ENCODE peak calls at places on chromosomes 13 and 19, in six cellular contexts. Y, H, M, T, P and A are unnamed samples.

GRCh38 chr19:33740811-33741396 is 55.8 kb upstream of the KCTD15 start:
- ATAC-seq in P (peak; percentile 56), M (peak; percentile 81), H (no peak), T (no peak), Y (peak; percentile 71), A (no peak)

GRCh38 chr13:74444877-74445479 is 310.8 kb upstream of the KLF12 start:
- ATAC-seq in P (no peak), M (no peak), Y (no peak), T (no peak), H (no peak), A (no peak)

GRCh38 chr19:50814883-50815282 is 8.7 kb downstream of the KLK1 start:
- ATAC-seq in Y (no peak), M (no peak), T (no peak), H (no peak), P (no peak), A (no peak)

GRCh38 chr13:81406022-81406421 is 1065.1 kb upstream of the SPRY2 start:
- ATAC-seq in T (no peak), H (peak; percentile 66), Y (no peak), P (no peak), M (no peak), A (no peak)

GRCh38 chr19:10226376-10227214 is 4.5 kb downstream of the S1PR2 start:
- ATAC-seq in P (no peak), H (no peak), M (no peak), T (peak; percentile 82), Y (no peak), A (peak; percentile 86)

GRCh38 chr13:41939403-41939802 is 21.5 kb downstream of the VWA8 start:
- ATAC-seq in M (no peak), Y (no peak), P (no peak), T (no peak), H (no peak), A (no peak)

GRCh38 chr13:53136554-53136953 is 107.9 kb downstream of the OLFM4 start:
- ATAC-seq in M (no peak), H (no peak), Y (no peak), P (no peak), T (no peak), A (no peak)

GRCh38 chr13:95650691-95651090 is 6.2 kb upstream of the DZIP1 start:
- ATAC-seq in Y (no peak), H (no peak), T (no peak), M (no peak), P (no peak), A (no peak)

GRCh38 chr19:17235618-17236413 is 9.8 kb downstream of the OCEL1 start:
- ATAC-seq in H (peak; percentile 93), T (peak; percentile 92), P (no peak), Y (peak; percentile 59), M (peak; percentile 88), A (peak; percentile 89)

GRCh38 chr13:40233731-40234195 is 432.7 kb downstream of the FOXO1 start:
- ATAC-seq in T (peak; percentile 49), P (no peak), H (no peak), Y (no peak), M (no peak), A (no peak)

GRCh38 chr13:44196186-44196751 is 177.4 kb upstream of the SERP2 start:
- ATAC-seq in M (no peak), Y (no peak), H (no peak), T (no peak), P (no peak), A (no peak)

GRCh38 chr13:21511841-21512240 is 52.7 kb upstream of the ZDHHC20 start:
- ATAC-seq in M (no peak), Y (no peak), P (no peak), T (no peak), H (no peak), A (no peak)
- TF ChIP-seq EP300 in M (no peak), Y (no peak), P (no peak), T (no peak), H (no peak), A (no peak)

GRCh38 chr19:43858174-43858573 is 31.1 kb downstream of the ZNF283 start:
- ATAC-seq in P (no peak), H (no peak), T (no peak), Y (no peak), M (no peak), A (no peak)
- TF ChIP-seq EP300 in P (no peak), H (no peak), T (no peak), Y (no peak), M (no peak), A (no peak)

GRCh38 chr19:18633321-18633720 is 3.5 kb upstream of the KLHL26 start:
- ATAC-seq in P (no peak), Y (no peak), M (no peak), H (no peak), T (no peak), A (no peak)

GRCh38 chr19:18634612-18635290 is 2.1 kb upstream of the KLHL26 start:
- ATAC-seq in P (no peak), Y (no peak), T (no peak), M (no peak), H (no peak), A (no peak)

GRCh38 chr19:18626906-18627305 is 9.9 kb upstream of the KLHL26 start:
- ATAC-seq in Y (no peak), M (no peak), H (no peak), P (no peak), T (no peak), A (no peak)

DNA sequence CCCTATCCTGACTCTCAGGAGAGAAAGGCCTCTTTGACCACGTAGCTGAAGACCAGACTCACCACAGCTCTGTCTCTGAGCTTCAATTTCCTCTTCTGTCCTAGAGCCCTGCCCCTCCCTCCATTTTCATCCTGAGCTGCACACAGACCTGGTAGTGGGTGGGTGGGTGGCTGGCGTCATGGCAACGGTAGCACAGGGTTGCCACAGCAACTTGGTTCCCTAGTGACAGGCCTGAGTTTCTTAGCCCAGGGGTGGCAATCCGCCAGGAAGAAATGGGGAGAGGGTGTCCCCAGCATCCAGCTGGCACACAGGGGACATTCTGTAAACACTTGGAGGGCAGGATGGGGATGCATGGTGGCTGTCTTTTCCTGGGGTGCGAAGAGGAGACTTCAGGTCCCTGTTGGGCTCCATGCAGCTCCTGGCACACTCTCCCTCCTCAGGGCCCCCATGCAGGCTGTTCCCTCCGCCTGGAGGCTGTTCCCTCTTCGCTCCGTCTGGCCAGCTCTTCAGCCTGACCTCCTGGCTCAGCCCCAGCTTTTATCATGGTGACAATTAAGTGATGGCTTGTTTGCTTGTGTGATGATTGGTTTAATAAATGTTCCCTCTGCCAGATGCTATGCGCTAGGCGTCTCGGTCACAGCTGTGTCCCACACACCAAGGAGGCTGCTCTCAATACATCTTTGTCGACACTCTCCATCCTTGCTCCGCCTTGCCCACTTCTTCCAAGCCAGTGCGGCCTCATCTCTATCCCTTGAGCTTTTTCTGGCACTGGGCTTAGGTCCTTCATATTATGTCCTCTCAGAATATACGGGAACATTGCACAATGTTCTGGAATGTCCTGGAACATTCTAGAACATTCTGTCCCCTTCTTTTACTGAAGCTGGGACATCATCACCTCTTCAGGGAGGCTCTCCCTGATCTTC is 7.4 kb upstream of the KLHL26 start:
- ATAC-seq in T (peak; percentile 65), Y (no peak), M (no peak), H (no peak), P (no peak), A (peak; percentile 88)
- TF ChIP-seq EP300 in T (peak; percentile 92), Y (no peak), M (peak; percentile 41), H (no peak), P (no peak), A (peak; percentile 87)

GRCh38 chr13:85990397-85990796 is 191.2 kb upstream of the SLITRK6 start:
- ATAC-seq in M (no peak), T (no peak), Y (no peak), P (no peak), H (peak; percentile 86), A (no peak)

GRCh38 chr13:85982102-85982501 is 182.9 kb upstream of the SLITRK6 start:
- ATAC-seq in T (no peak), P (no peak), M (no peak), Y (no peak), H (peak; percentile 40), A (no peak)

DNA sequence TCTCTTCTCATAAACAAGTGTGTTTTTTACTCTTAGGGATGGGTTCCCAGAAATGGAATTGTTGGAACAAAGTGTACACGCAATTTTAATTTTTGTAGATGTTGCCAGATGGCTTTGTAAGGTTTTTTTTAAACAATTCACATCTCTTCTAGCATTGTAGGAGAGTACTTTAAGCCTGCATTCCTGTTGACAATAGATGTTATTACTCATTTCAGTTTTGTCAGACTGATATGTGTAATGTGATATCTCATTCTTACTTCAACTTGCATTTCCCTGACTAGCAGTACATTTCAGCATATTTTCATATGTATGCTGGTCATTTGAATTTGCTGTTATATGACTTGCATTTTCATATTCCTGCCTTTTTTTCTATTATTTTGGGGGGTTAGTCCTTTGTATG is 186.6 kb upstream of the SLITRK6 start:
- ATAC-seq in T (no peak), Y (no peak), H (no peak), M (no peak), P (no peak), A (no peak)
- TF ChIP-seq EP300 in T (no peak), Y (no peak), H (no peak), M (no peak), P (no peak), A (no peak)

GRCh38 chr19:15945301-15945700 is 3.5 kb upstream of the OR10H4 start:
- ATAC-seq in H (no peak), M (no peak), T (no peak), Y (no peak), P (no peak), A (no peak)

GRCh38 chr19:15948223-15949058 is at the start of gene OR10H4:
- ATAC-seq in T (no peak), Y (no peak), M (no peak), P (no peak), H (no peak), A (no peak)

DNA sequence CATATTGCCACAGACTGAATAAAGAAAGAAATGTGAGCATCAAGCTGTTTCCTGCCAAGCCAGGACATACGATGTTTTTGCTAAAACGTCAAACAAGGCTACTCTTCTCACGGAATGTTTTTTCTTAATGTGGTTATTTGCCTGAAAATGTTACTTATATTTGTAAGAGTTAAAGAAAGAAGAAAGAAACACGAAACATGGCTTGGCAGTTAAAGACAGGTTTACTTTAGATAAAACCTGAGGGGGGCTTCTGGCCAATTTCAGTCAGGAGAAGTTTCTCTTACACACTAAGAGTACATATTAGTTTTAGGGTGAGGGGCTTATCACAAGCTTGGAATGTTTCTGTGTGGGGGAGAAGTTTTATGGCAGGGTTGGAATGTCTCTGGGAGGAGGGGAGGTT is 4.4 kb upstream of the OR10H4 start:
- ATAC-seq in Y (no peak), M (no peak), P (no peak), H (no peak), T (no peak), A (no peak)
- TF ChIP-seq EP300 in Y (no peak), M (no peak), P (no peak), H (no peak), T (no peak), A (no peak)

DNA sequence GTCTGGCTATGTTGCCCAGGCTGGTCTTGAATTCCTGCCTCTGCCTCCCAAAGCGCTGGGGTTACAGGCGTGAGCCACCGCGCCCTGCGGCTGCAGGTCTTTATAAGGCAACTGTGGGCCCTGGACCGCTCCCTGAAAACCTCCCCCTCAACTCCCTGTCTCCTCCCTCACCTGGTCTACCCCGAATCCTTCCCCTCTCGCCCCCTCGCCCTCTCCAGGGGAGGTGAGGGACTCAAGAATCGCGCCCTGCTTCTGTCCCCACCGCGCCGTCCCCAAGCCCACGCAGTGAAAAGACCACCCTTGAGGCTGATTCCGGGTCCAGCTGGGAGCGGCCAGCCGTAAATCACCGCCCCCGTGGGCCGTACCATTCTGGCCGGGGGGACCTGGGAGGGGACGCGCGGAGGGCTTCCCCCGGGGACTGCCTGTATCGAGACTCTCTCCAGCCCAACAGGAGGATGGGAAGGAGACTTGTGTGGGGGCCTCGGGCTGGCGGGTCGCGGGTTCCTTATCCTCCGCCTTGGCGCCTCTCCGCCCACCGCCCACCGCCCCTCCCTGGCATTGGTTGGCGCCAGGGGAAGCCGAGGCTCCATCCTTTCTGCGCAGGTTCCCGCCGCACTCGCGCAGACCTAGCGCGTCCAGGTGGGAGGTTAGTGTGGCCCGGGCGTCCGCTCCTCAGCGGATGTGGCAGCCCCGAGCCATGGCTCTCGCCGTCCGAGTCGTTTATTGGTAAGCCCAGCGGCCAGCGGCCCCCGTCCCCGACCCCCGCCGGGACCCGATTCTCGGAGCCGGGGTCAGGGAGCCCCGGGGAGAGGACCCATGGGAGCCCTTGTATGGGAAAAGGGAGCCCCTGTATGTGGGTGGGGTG is at the start of gene SELENOW:
- ATAC-seq in P (peak; percentile 88), H (peak; percentile 99), T (peak; percentile 94), Y (peak; percentile 95), M (peak; percentile 94), A (peak; percentile 85)
- TF ChIP-seq EP300 in P (no peak), H (no peak), T (no peak), Y (no peak), M (no peak), A (no peak)